ENCODE peak calls at places on chromosomes 13 and 19, in nine cellular contexts. One of them, this sample, is unnamed.
A peak's percentile ranks its signal among the peaks of the same experiment; 100 is the strongest.

GRCh38 chr19:56829586-56829985 is 10.9 kb downstream of the PEG3 start:
- DNase-seq in T47D: no peak
- DNase-seq in spleen: no peak
- DNase-seq in Kasumi-1: no peak
- DNase-seq in AML-193: no peak
- DNase-seq in right cardiac atrium: no peak
- DNase-seq in COR-L47: no peak
- DNase-seq in occipital lobe: no peak
- DNase-seq in amygdala: no peak
- DNase-seq in this sample: no peak

GRCh38 chr19:46495789-46496099 is at the start of gene PNMA8B:
- DNase-seq in T47D: no peak
- DNase-seq in spleen: peak; percentile 83
- DNase-seq in Kasumi-1: no peak
- DNase-seq in AML-193: no peak
- DNase-seq in right cardiac atrium: peak; percentile 93
- DNase-seq in COR-L47: peak; percentile 89
- DNase-seq in occipital lobe: peak; percentile 77
- DNase-seq in amygdala: peak; percentile 62
- DNase-seq in this sample: no peak

GRCh38 chr13:87884874-87885273 is 213.7 kb downstream of the SLITRK5 start:
- DNase-seq in T47D: peak; percentile 6
- DNase-seq in spleen: no peak
- DNase-seq in Kasumi-1: no peak
- DNase-seq in AML-193: no peak
- DNase-seq in right cardiac atrium: peak; percentile 37
- DNase-seq in COR-L47: peak; percentile 25
- DNase-seq in occipital lobe: peak; percentile 1
- DNase-seq in amygdala: no peak
- DNase-seq in this sample: no peak

GRCh38 chr19:8079988-8080387 is 27.4 kb downstream of the CCL25 start:
- DNase-seq in T47D: no peak
- DNase-seq in spleen: no peak
- DNase-seq in Kasumi-1: no peak
- DNase-seq in AML-193: no peak
- DNase-seq in right cardiac atrium: no peak
- DNase-seq in COR-L47: no peak
- DNase-seq in occipital lobe: no peak
- DNase-seq in amygdala: no peak
- DNase-seq in this sample: no peak

GRCh38 chr13:40139896-40140520 is 484.5 kb downstream of the COG6 start:
- DNase-seq in T47D: no peak
- DNase-seq in spleen: no peak
- DNase-seq in Kasumi-1: no peak
- DNase-seq in AML-193: no peak
- DNase-seq in right cardiac atrium: no peak
- DNase-seq in COR-L47: no peak
- DNase-seq in occipital lobe: no peak
- DNase-seq in amygdala: no peak
- DNase-seq in this sample: no peak

GRCh38 chr13:32214073-32214472 is 101.1 kb downstream of the ZAR1L start:
- DNase-seq in T47D: no peak
- DNase-seq in spleen: no peak
- DNase-seq in Kasumi-1: no peak
- DNase-seq in AML-193: no peak
- DNase-seq in right cardiac atrium: no peak
- DNase-seq in COR-L47: no peak
- DNase-seq in occipital lobe: no peak
- DNase-seq in amygdala: no peak
- DNase-seq in this sample: no peak

GRCh38 chr19:48624791-48625723 is 5.8 kb downstream of the SPHK2 start:
- DNase-seq in T47D: no peak
- DNase-seq in spleen: peak; percentile 84
- DNase-seq in Kasumi-1: no peak
- DNase-seq in AML-193: no peak
- DNase-seq in right cardiac atrium: peak; percentile 66
- DNase-seq in COR-L47: no peak
- DNase-seq in occipital lobe: no peak
- DNase-seq in amygdala: no peak
- DNase-seq in this sample: no peak

GRCh38 chr13:39335721-39336120 is 267.3 kb downstream of the LHFPL6 start:
- DNase-seq in T47D: no peak
- DNase-seq in spleen: no peak
- DNase-seq in Kasumi-1: no peak
- DNase-seq in AML-193: no peak
- DNase-seq in right cardiac atrium: no peak
- DNase-seq in COR-L47: no peak
- DNase-seq in occipital lobe: no peak
- DNase-seq in amygdala: no peak
- DNase-seq in this sample: no peak

GRCh38 chr13:109945206-109945960 is 159.0 kb upstream of the IRS2 start:
- DNase-seq in T47D: no peak
- DNase-seq in spleen: no peak
- DNase-seq in Kasumi-1: no peak
- DNase-seq in AML-193: no peak
- DNase-seq in right cardiac atrium: no peak
- DNase-seq in COR-L47: no peak
- DNase-seq in occipital lobe: no peak
- DNase-seq in amygdala: no peak
- DNase-seq in this sample: no peak

GRCh38 chr19:13861392-13861713 is 15.6 kb upstream of the NANOS3 start:
- DNase-seq in T47D: no peak
- DNase-seq in spleen: no peak
- DNase-seq in Kasumi-1: peak; percentile 26
- DNase-seq in AML-193: no peak
- DNase-seq in right cardiac atrium: no peak
- DNase-seq in COR-L47: no peak
- DNase-seq in occipital lobe: no peak
- DNase-seq in amygdala: no peak
- DNase-seq in this sample: no peak

GRCh38 chr13:51894239-51894638 is 32.5 kb downstream of the CCDC70 start:
- DNase-seq in T47D: no peak
- DNase-seq in spleen: no peak
- DNase-seq in Kasumi-1: no peak
- DNase-seq in AML-193: no peak
- DNase-seq in right cardiac atrium: no peak
- DNase-seq in COR-L47: no peak
- DNase-seq in occipital lobe: no peak
- DNase-seq in amygdala: no peak
- DNase-seq in this sample: no peak

GRCh38 chr19:35334064-35334753 is 5.2 kb downstream of the CD22 start:
- DNase-seq in T47D: no peak
- DNase-seq in spleen: no peak
- DNase-seq in Kasumi-1: no peak
- DNase-seq in AML-193: no peak
- DNase-seq in right cardiac atrium: peak; percentile 2
- DNase-seq in COR-L47: no peak
- DNase-seq in occipital lobe: no peak
- DNase-seq in amygdala: no peak
- DNase-seq in this sample: no peak

GRCh38 chr19:7783991-7784421 is 21.0 kb downstream of the CLEC4M start:
- DNase-seq in T47D: peak; percentile 48
- DNase-seq in spleen: peak; percentile 62
- DNase-seq in Kasumi-1: peak; percentile 33
- DNase-seq in AML-193: peak; percentile 60
- DNase-seq in right cardiac atrium: no peak
- DNase-seq in COR-L47: no peak
- DNase-seq in occipital lobe: no peak
- DNase-seq in amygdala: no peak
- DNase-seq in this sample: peak; percentile 50

GRCh38 chr19:46764817-46765291 is 18.6 kb upstream of the STRN4 start:
- DNase-seq in T47D: no peak
- DNase-seq in spleen: no peak
- DNase-seq in Kasumi-1: no peak
- DNase-seq in AML-193: no peak
- DNase-seq in right cardiac atrium: no peak
- DNase-seq in COR-L47: no peak
- DNase-seq in occipital lobe: no peak
- DNase-seq in amygdala: no peak
- DNase-seq in this sample: peak; percentile 68

GRCh38 chr13:30963794-30964193 is 31.3 kb downstream of the TEX26 start:
- DNase-seq in T47D: peak; percentile 56
- DNase-seq in spleen: no peak
- DNase-seq in Kasumi-1: no peak
- DNase-seq in AML-193: no peak
- DNase-seq in right cardiac atrium: peak; percentile 62
- DNase-seq in COR-L47: no peak
- DNase-seq in occipital lobe: no peak
- DNase-seq in amygdala: no peak
- DNase-seq in this sample: peak; percentile 42

GRCh38 chr13:26719356-26719945 is 41.1 kb downstream of the GPR12 start:
- DNase-seq in T47D: peak; percentile 16
- DNase-seq in spleen: no peak
- DNase-seq in Kasumi-1: peak; percentile 71
- DNase-seq in AML-193: peak; percentile 80
- DNase-seq in right cardiac atrium: no peak
- DNase-seq in COR-L47: peak; percentile 62
- DNase-seq in occipital lobe: no peak
- DNase-seq in amygdala: no peak
- DNase-seq in this sample: no peak

GRCh38 chr19:46898731-46899130 is 37.9 kb downstream of the ARHGAP35 start:
- DNase-seq in T47D: no peak
- DNase-seq in spleen: no peak
- DNase-seq in Kasumi-1: no peak
- DNase-seq in AML-193: no peak
- DNase-seq in right cardiac atrium: no peak
- DNase-seq in COR-L47: no peak
- DNase-seq in occipital lobe: peak; percentile 31
- DNase-seq in amygdala: no peak
- DNase-seq in this sample: no peak

GRCh38 chr13:84297246-84297645 is 415.0 kb upstream of the SLITRK1 start:
- DNase-seq in T47D: no peak
- DNase-seq in spleen: no peak
- DNase-seq in Kasumi-1: no peak
- DNase-seq in AML-193: no peak
- DNase-seq in right cardiac atrium: no peak
- DNase-seq in COR-L47: no peak
- DNase-seq in occipital lobe: no peak
- DNase-seq in amygdala: no peak
- DNase-seq in this sample: no peak